ENCODE peak calls at places on chromosome 11, in ten cellular contexts. D is transverse colon, Y is GM12878, B is tibial nerve, T is lower leg skin, S is stomach, G is body of pancreas, J is heart left ventricle, P is A549, M is IMR-90. L is an unnamed sample.
A peak's percentile ranks its signal among the peaks of the same experiment; 100 is the strongest.

GRCh38 chr11:88250566-88251080 is 75.4 kb upstream of the RAB38 start:
- DNase-seq in J (no peak), Y (no peak), M (no peak), T (no peak), B (no peak), D (no peak), P (no peak), S (no peak), G (no peak), L (no peak)

GRCh38 chr11:28673687-28674431 is 565.7 kb downstream of the METTL15 start:
- DNase-seq in G (no peak), J (no peak), M (peak; percentile 13), D (no peak), B (no peak), P (no peak), S (no peak), T (no peak), Y (no peak), L (no peak)

GRCh38 chr11:28702450-28702790 is 594.2 kb downstream of the METTL15 start:
- DNase-seq in S (no peak), B (no peak), G (no peak), J (no peak), M (no peak), P (no peak), Y (no peak), T (no peak), D (no peak), L (no peak)

GRCh38 chr11:353315-353857 is 15.9 kb upstream of the B4GALNT4 start:
- DNase-seq in J (peak; percentile 87), B (peak; percentile 80), M (peak; percentile 77), G (peak; percentile 92), T (peak; percentile 96), Y (no peak), D (peak; percentile 73), S (peak; percentile 87), P (peak; percentile 42), L (peak; percentile 53)

GRCh38 chr11:16933756-16934603 is 80.2 kb downstream of the PLEKHA7 start:
- DNase-seq in B (no peak), J (peak; percentile 42), S (no peak), Y (no peak), M (no peak), G (peak; percentile 26), P (no peak), D (no peak), T (no peak), L (no peak)

GRCh38 chr11:29989181-29989580 is 27.6 kb downstream of the KCNA4 start:
- DNase-seq in Y (no peak), S (no peak), B (no peak), T (no peak), J (no peak), P (no peak), M (no peak), G (no peak), D (no peak), L (no peak)

GRCh38 chr11:133787379-133788103 is 57.8 kb downstream of the SPATA19 start:
- DNase-seq in M (no peak), B (no peak), J (peak; percentile 22), G (peak; percentile 33), D (peak; percentile 9), P (no peak), T (peak; percentile 84), Y (no peak), S (no peak), L (no peak)

GRCh38 chr11:65960824-65961266 is 689 bp upstream of the SART1 start:
- DNase-seq in S (no peak), J (no peak), D (no peak), G (no peak), T (no peak), P (no peak), B (no peak), M (no peak), Y (no peak), L (no peak)

DNA sequence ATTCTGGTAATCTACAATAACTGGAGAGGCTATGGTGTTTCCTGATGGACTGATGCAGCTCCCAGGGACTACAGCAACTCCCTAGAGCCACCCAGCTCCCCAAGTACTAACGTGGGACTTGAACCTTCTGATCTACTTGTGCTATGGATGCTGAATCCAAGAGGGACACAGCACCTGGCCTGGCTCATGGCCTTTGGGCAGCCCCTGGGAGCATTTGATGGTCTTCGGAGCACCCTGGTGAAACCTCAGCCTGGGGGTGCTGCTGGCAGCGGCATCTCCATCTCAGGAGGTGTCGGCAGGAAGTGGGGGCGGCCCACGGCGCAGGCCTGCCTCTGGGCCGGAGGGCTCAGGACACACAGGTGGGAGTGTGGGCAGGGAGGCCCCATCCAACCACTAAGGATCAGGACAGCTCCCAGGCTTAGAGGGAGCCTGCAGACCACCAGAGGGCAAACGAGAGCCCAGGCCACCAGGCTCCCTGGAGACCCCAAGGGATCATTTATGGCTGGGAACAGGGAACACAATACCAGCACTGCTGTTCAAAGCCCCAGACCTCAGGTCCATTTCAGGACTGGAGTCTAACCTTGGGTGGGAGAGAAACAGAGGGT is 8.7 kb downstream of the EHD1 start:
- DNase-seq in D (no peak), G (no peak), J (no peak), T (no peak), B (no peak), P (no peak), M (no peak), S (no peak), Y (no peak), L (no peak)
- TF ChIP-seq CTCF in D (no peak), G (no peak), J (peak; percentile 18), T (no peak), B (no peak), P (no peak), M (peak; percentile 29), S (no peak), Y (peak; percentile 65), L (no peak)

GRCh38 chr11:122853971-122854446 is 15.7 kb downstream of the CRTAM start:
- DNase-seq in Y (no peak), M (peak; percentile 84), P (peak; percentile 82), D (peak; percentile 31), G (peak; percentile 55), J (peak; percentile 51), B (no peak), T (no peak), S (no peak), L (peak; percentile 36)

GRCh38 chr11:122850076-122850631 is 11.9 kb downstream of the CRTAM start:
- DNase-seq in J (no peak), T (no peak), M (peak; percentile 57), D (no peak), P (no peak), B (no peak), S (no peak), G (no peak), Y (no peak), L (no peak)

GRCh38 chr11:122853261-122853660 is 15.0 kb downstream of the CRTAM start:
- DNase-seq in D (no peak), G (no peak), Y (no peak), B (no peak), J (no peak), P (no peak), T (no peak), M (peak; percentile 25), S (no peak), L (no peak)

GRCh38 chr11:122851366-122852011 is 13.2 kb downstream of the CRTAM start:
- DNase-seq in P (no peak), D (no peak), Y (no peak), G (no peak), B (no peak), T (no peak), J (no peak), S (no peak), M (no peak), L (no peak)

DNA sequence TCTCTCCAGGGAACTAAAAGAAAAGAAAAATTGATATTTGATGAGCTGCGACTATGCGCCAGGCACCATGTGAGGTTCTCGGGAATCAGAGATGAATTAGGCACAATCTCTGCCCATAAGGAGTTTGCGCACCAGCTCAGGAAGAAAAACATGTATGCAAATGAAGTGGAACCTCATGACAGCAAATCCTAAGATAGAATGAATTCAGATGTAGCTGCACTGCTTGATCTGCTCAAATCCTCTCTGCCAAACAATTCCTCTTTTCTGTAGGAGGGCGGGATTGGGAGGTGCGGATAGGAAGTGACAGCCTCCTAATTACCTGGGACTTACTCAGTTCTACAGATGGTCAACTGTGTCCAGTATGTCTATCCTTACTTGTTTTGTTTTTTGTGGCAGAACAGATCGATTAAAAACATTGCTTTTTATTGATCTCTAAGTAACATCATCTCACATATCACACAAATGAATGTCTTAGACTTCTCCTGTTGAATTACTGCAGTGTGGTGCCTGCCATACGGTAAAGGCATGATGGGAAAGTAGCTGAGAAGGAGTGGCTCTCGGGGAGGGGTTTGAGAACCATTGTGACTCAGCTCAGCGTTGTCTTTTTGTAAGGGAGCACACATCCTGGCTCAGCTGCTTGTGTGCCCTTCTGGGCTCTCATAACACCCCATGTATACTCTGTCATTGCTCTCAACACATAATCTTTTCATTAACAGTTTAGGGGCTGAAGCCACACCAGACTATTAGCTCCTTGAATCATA is 14.0 kb downstream of the CRTAM start:
- DNase-seq in D (no peak), T (no peak), P (peak; percentile 9), Y (no peak), B (no peak), G (no peak), M (peak; percentile 53), S (no peak), J (no peak), L (no peak)
- H3K4me3 ChIP-seq in D (no peak overlapping the region), T (no peak overlapping the region), P (no peak overlapping the region), Y (peak overlapping the region; percentile 42), B (no peak overlapping the region), G (no peak overlapping the region), M (no peak overlapping the region), S (no peak overlapping the region), J (no peak overlapping the region), L (no peak overlapping the region)

GRCh38 chr11:118791961-118792578 is 1.1 kb upstream of the DDX6 start:
- DNase-seq in B (no peak), T (no peak), M (no peak), G (peak; percentile 28), Y (no peak), J (peak; percentile 32), P (peak; percentile 10), D (peak; percentile 45), S (peak; percentile 37), L (no peak)

GRCh38 chr11:118790357-118791014 is 478 bp downstream of the DDX6 start:
- DNase-seq in T (peak; percentile 93), S (peak; percentile 43), P (peak; percentile 63), M (peak; percentile 56), J (peak; percentile 70), D (peak; percentile 71), B (peak; percentile 50), Y (peak; percentile 26), G (peak; percentile 60), L (peak; percentile 68)

GRCh38 chr11:118791015-118791960 is at the start of gene DDX6:
- DNase-seq in J (peak; percentile 93), B (peak; percentile 87), Y (peak; percentile 19), G (peak; percentile 94), M (peak; percentile 86), D (peak; percentile 92), T (peak; percentile 98), S (peak; percentile 93), P (peak; percentile 81), L (peak; percentile 93)

GRCh38 chr11:118792642-118793124 is 1.7 kb upstream of the DDX6 start:
- DNase-seq in Y (peak; percentile 91), T (peak; percentile 90), G (peak; percentile 87), D (peak; percentile 85), M (peak; percentile 94), S (peak; percentile 68), P (peak; percentile 93), J (peak; percentile 80), B (peak; percentile 22), L (peak; percentile 70)

DNA sequence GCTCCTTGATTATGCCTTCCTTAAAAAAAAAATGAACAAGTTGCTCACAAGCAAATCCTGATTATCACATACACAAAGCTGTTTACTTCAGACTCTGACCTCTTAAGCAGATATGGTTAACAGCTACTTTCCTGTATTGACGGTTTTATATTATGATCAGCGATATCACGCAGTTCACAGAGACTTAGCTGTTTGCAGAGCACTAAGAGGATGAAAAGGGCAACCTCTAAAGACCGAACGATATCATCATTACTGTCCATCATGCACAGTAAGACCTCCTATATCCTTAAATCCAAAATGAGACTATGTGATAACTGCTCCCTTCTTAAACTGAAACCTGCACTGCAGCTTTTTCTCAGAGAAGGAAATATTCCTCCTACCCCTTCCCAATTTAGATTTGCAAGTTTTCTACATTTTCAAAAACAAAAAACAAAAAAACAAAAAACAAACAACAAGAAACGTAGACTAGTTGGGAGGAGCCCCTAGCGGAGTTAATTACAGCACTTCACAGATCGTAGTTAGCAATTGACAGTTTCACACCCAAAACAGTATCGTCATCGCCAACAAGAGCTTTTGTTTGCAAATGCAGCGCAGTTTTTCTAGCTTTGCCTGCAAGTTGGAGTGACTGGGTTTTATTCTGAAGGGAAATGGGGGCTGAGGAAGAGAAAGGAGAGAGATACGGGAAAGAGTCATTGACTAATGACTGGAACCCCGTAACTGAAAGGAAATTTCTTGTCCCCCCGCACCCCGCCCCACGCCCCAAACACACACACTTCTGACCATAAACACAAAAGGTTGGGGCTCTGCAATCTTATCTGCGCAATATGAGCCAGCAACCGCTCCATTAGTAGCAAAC is 1.2 kb downstream of the DDX6 start:
- DNase-seq in P (peak; percentile 12), J (peak; percentile 8), T (no peak), S (no peak), B (no peak), G (peak; percentile 25), D (no peak), M (no peak), Y (peak; percentile 19), L (no peak)
- TF ChIP-seq POLR2A in P (no peak), J (no peak), T (no peak), S (no peak), B (no peak), G (peak; percentile 52), D (peak; percentile 21), M (no peak), Y (no peak), L (no peak)

GRCh38 chr11:107102692-107103463 is 84.6 kb upstream of the GUCY1A2 start:
- DNase-seq in P (peak; percentile 1), T (peak; percentile 76), J (no peak), Y (no peak), G (no peak), M (no peak), S (no peak), B (no peak), D (no peak), L (peak; percentile 49)
- TF ChIP-seq CTCF in P (no peak), T (no peak), J (no peak), Y (peak; percentile 10), G (no peak), M (no peak), S (no peak), B (no peak), D (no peak), L (no peak)

L was measured in adrenal gland.